ENCODE peak calls at places on chromosomes 16 and 17, in five cellular contexts. R, W, E, T and P are unnamed samples.

GRCh38 chr16:24208710-24209109 is 47.4 kb upstream of the CACNG3 start:
- DNase-seq in T (no peak), W (no peak), R (no peak), E (no peak), P (no peak)

GRCh38 chr16:608019-608418 is 18.2 kb downstream of the RAB40C start:
- DNase-seq in T (no peak), W (no peak), E (no peak), R (no peak), P (no peak)

GRCh38 chr17:42436401-42436800 is 13.3 kb upstream of the CAVIN1 start:
- DNase-seq in E (peak), W (peak), T (peak), R (peak), P (peak)

GRCh38 chr17:27384261-27384701 is 72.0 kb upstream of the KSR1 start:
- DNase-seq in T (peak), W (peak), E (peak), R (peak), P (peak)

GRCh38 chr17:2924211-2924610 is 128.0 kb downstream of the RAP1GAP2 start:
- DNase-seq in T (peak), R (no peak), E (peak), W (peak), P (peak)

GRCh38 chr16:71303938-71304337 is 14.7 kb upstream of the CMTR2 start:
- DNase-seq in E (peak), W (peak), T (no peak), R (no peak), P (no peak)

GRCh38 chr16:57335361-57335760 is 23.2 kb upstream of the CCL22 start:
- DNase-seq in R (no peak), T (no peak), E (no peak), W (no peak), P (no peak)

GRCh38 chr17:82154881-82155331 is 56.9 kb upstream of the FASN start:
- DNase-seq in E (no peak), T (no peak), R (no peak), W (no peak), P (no peak)

GRCh38 chr16:79437764-79438728 is 162.5 kb downstream of the MAF start:
- DNase-seq in W (peak), E (no peak), T (peak), R (no peak), P (peak)

GRCh38 chr16:85865-86264 is 7.8 kb downstream of the MPG start:
- DNase-seq in W (no peak), T (no peak), R (no peak), E (no peak), P (no peak)

GRCh38 chr16:9340402-9341095 is 249.1 kb downstream of the HAPSTR1 start:
- DNase-seq in E (no peak), T (no peak), W (no peak), R (no peak), P (no peak)